ENCODE peak calls at places on chromosomes 3 and 15, in seven cellular contexts. One of them, this sample, is unnamed.

GRCh38 chr3:690770-691169 is 402.1 kb upstream of the CNTN6 start:
- DNase-seq in psoas muscle: peak; percentile 27
- DNase-seq in fibroblast of lung: no peak
- DNase-seq in IMR-90: no peak
- DNase-seq in heart left ventricle: no peak
- DNase-seq in A549: no peak
- DNase-seq in heart right ventricle: no peak
- DNase-seq in this sample: no peak

GRCh38 chr3:66785191-66785909 is 212.8 kb upstream of the KBTBD8 start:
- DNase-seq in IMR-90: no peak
- DNase-seq in fibroblast of lung: no peak
- DNase-seq in heart right ventricle: no peak
- DNase-seq in A549: no peak
- DNase-seq in heart left ventricle: no peak
- DNase-seq in psoas muscle: no peak
- DNase-seq in this sample: no peak

GRCh38 chr3:33496449-33496848 is 56.2 kb upstream of the UBP1 start:
- DNase-seq in psoas muscle: no peak
- DNase-seq in A549: no peak
- DNase-seq in IMR-90: no peak
- DNase-seq in heart left ventricle: no peak
- DNase-seq in fibroblast of lung: no peak
- DNase-seq in heart right ventricle: no peak
- DNase-seq in this sample: no peak

GRCh38 chr3:78405745-78406144 is 1362.1 kb downstream of the ROBO1 start:
- DNase-seq in IMR-90: no peak
- DNase-seq in A549: no peak
- DNase-seq in heart left ventricle: no peak
- DNase-seq in fibroblast of lung: no peak
- DNase-seq in heart right ventricle: no peak
- DNase-seq in psoas muscle: no peak
- DNase-seq in this sample: no peak

GRCh38 chr3:49724586-49724985 is 835 bp upstream of the GMPPB start:
- DNase-seq in IMR-90: peak; percentile 12
- DNase-seq in heart right ventricle: no peak
- DNase-seq in fibroblast of lung: no peak
- DNase-seq in psoas muscle: peak; percentile 64
- DNase-seq in heart left ventricle: peak; percentile 38
- DNase-seq in A549: no peak
- DNase-seq in this sample: peak; percentile 59

GRCh38 chr3:167862104-167862785 is 126.7 kb downstream of the SERPINI1 start:
- DNase-seq in psoas muscle: no peak
- DNase-seq in heart right ventricle: no peak
- DNase-seq in IMR-90: no peak
- DNase-seq in A549: no peak
- DNase-seq in fibroblast of lung: no peak
- DNase-seq in heart left ventricle: no peak
- DNase-seq in this sample: no peak

GRCh38 chr3:129087138-129087702 is 26.6 kb downstream of the GP9 start:
- DNase-seq in fibroblast of lung: peak; percentile 30
- DNase-seq in heart left ventricle: peak; percentile 58
- DNase-seq in A549: no peak
- DNase-seq in heart right ventricle: peak; percentile 33
- DNase-seq in IMR-90: peak; percentile 23
- DNase-seq in psoas muscle: no peak
- DNase-seq in this sample: no peak

GRCh38 chr3:106428565-106428994 is 559.8 kb upstream of the CBLB start:
- DNase-seq in fibroblast of lung: peak; percentile 99
- DNase-seq in heart right ventricle: no peak
- DNase-seq in psoas muscle: no peak
- DNase-seq in IMR-90: peak; percentile 100
- DNase-seq in A549: peak; percentile 18
- DNase-seq in heart left ventricle: no peak
- DNase-seq in this sample: no peak

GRCh38 chr3:76021376-76021775 is 236.0 kb upstream of the ZNF717 start:
- DNase-seq in A549: no peak
- DNase-seq in heart right ventricle: no peak
- DNase-seq in IMR-90: peak; percentile 23
- DNase-seq in heart left ventricle: no peak
- DNase-seq in fibroblast of lung: peak; percentile 58
- DNase-seq in psoas muscle: no peak
- DNase-seq in this sample: no peak

GRCh38 chr15:78927077-78927790 is 17.6 kb downstream of the CTSH start:
- DNase-seq in fibroblast of lung: no peak
- DNase-seq in heart right ventricle: no peak
- DNase-seq in A549: no peak
- DNase-seq in psoas muscle: no peak
- DNase-seq in IMR-90: no peak
- DNase-seq in heart left ventricle: no peak
- DNase-seq in this sample: no peak

GRCh38 chr3:170049146-170050000 is 11.6 kb downstream of the GPR160 start:
- DNase-seq in heart left ventricle: peak; percentile 48
- DNase-seq in psoas muscle: peak; percentile 60
- DNase-seq in fibroblast of lung: peak; percentile 28
- DNase-seq in heart right ventricle: no peak
- DNase-seq in IMR-90: peak; percentile 23
- DNase-seq in A549: no peak
- DNase-seq in this sample: no peak

GRCh38 chr3:58183891-58184290 is 26.9 kb downstream of the DNASE1L3 start:
- DNase-seq in A549: no peak
- DNase-seq in heart right ventricle: no peak
- DNase-seq in psoas muscle: no peak
- DNase-seq in fibroblast of lung: no peak
- DNase-seq in IMR-90: no peak
- DNase-seq in heart left ventricle: no peak
- DNase-seq in this sample: no peak

GRCh38 chr15:25930931-25931330 is 67.8 kb upstream of the ATP10A start:
- DNase-seq in IMR-90: no peak
- DNase-seq in fibroblast of lung: no peak
- DNase-seq in A549: no peak
- DNase-seq in heart right ventricle: no peak
- DNase-seq in psoas muscle: no peak
- DNase-seq in heart left ventricle: no peak
- DNase-seq in this sample: no peak

GRCh38 chr3:110506890-110507289 is 564.7 kb upstream of the NECTIN3 start:
- DNase-seq in heart right ventricle: no peak
- DNase-seq in heart left ventricle: no peak
- DNase-seq in psoas muscle: no peak
- DNase-seq in IMR-90: no peak
- DNase-seq in fibroblast of lung: no peak
- DNase-seq in A549: no peak
- DNase-seq in this sample: no peak

GRCh38 chr3:51955893-51956770 is 951 bp downstream of the GPR62 start:
- DNase-seq in fibroblast of lung: peak; percentile 54
- DNase-seq in heart left ventricle: peak; percentile 77
- DNase-seq in A549: no peak
- DNase-seq in heart right ventricle: peak; percentile 70
- DNase-seq in IMR-90: no peak
- DNase-seq in psoas muscle: peak; percentile 82
- DNase-seq in this sample: no peak

GRCh38 chr15:40192942-40193341 is 32.1 kb downstream of the BUB1B start:
- DNase-seq in heart left ventricle: no peak
- DNase-seq in psoas muscle: no peak
- DNase-seq in A549: no peak
- DNase-seq in IMR-90: peak; percentile 48
- DNase-seq in heart right ventricle: no peak
- DNase-seq in fibroblast of lung: peak; percentile 28
- DNase-seq in this sample: no peak

GRCh38 chr3:5014431-5014830 is 35.2 kb downstream of the BHLHE40 start:
- DNase-seq in fibroblast of lung: no peak
- DNase-seq in heart right ventricle: no peak
- DNase-seq in psoas muscle: no peak
- DNase-seq in A549: no peak
- DNase-seq in IMR-90: no peak
- DNase-seq in heart left ventricle: no peak
- DNase-seq in this sample: no peak

GRCh38 chr3:60314064-60314463 is 937.2 kb downstream of the FHIT start:
- DNase-seq in psoas muscle: no peak
- DNase-seq in IMR-90: no peak
- DNase-seq in heart left ventricle: no peak
- DNase-seq in fibroblast of lung: peak; percentile 75
- DNase-seq in heart right ventricle: no peak
- DNase-seq in A549: no peak
- DNase-seq in this sample: no peak

GRCh38 chr3:60304103-60304502 is 947.1 kb downstream of the FHIT start:
- DNase-seq in heart right ventricle: no peak
- DNase-seq in psoas muscle: no peak
- DNase-seq in IMR-90: peak; percentile 85
- DNase-seq in A549: no peak
- DNase-seq in fibroblast of lung: peak; percentile 97
- DNase-seq in heart left ventricle: no peak
- DNase-seq in this sample: no peak

GRCh38 chr3:60307800-60308199 is 943.5 kb downstream of the FHIT start:
- DNase-seq in fibroblast of lung: no peak
- DNase-seq in heart left ventricle: no peak
- DNase-seq in heart right ventricle: no peak
- DNase-seq in IMR-90: no peak
- DNase-seq in A549: no peak
- DNase-seq in psoas muscle: no peak
- DNase-seq in this sample: no peak

GRCh38 chr3:60313382-60313781 is 937.9 kb downstream of the FHIT start:
- DNase-seq in fibroblast of lung: no peak
- DNase-seq in A549: no peak
- DNase-seq in IMR-90: no peak
- DNase-seq in heart right ventricle: no peak
- DNase-seq in psoas muscle: no peak
- DNase-seq in heart left ventricle: no peak
- DNase-seq in this sample: no peak

DNA sequence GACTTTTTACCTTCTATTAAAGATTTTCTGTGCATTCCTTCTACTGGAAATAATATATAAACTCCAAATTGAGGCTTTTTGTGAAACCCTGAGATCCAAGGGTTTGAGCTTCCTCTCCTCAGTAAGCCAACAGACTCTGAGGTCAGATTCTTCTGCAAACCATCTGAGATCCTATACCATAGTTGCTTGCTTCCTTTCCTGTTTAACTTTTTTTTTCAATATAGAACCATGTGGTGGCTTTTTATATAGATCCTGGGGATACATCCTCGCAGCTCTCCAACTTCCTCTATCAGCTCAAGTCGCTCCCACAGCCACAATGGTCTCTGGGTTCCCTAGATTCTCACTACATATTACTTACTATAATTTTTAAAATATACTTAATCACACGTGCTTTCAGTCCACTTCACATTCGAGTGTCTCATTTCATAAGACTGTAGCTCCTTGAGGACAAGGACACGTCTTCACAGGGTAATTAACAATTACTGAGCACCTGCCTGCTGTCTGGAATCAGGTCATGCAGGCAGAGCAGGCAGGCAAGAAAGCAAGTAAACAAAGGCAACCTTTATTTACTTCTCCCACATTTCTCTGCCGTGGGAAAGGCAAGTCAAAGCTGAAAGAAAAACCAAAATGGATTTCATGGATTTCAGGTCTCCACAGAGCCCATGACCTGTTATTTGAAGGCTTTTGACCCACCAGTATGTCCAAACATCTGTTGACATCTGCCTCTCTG is 941.5 kb downstream of the FHIT start:
- DNase-seq in IMR-90: no peak
- DNase-seq in fibroblast of lung: no peak
- DNase-seq in A549: no peak
- DNase-seq in psoas muscle: no peak
- DNase-seq in heart left ventricle: no peak
- DNase-seq in heart right ventricle: no peak
- DNase-seq in this sample: no peak
- H3K4me1 ChIP-seq in IMR-90: no peaks in the 10 kb centered on the region
- H3K4me1 ChIP-seq in fibroblast of lung: no peaks in the 10 kb centered on the region
- H3K4me1 ChIP-seq in A549: no peaks in the 10 kb centered on the region
- H3K4me1 ChIP-seq in psoas muscle: no peaks in the 10 kb centered on the region
- H3K4me1 ChIP-seq in heart left ventricle: no peaks in the 10 kb centered on the region
- H3K4me1 ChIP-seq in heart right ventricle: no peaks in the 10 kb centered on the region
- H3K4me1 ChIP-seq in this sample: peaks cover 6% of the 10 kb centered on the region

DNA sequence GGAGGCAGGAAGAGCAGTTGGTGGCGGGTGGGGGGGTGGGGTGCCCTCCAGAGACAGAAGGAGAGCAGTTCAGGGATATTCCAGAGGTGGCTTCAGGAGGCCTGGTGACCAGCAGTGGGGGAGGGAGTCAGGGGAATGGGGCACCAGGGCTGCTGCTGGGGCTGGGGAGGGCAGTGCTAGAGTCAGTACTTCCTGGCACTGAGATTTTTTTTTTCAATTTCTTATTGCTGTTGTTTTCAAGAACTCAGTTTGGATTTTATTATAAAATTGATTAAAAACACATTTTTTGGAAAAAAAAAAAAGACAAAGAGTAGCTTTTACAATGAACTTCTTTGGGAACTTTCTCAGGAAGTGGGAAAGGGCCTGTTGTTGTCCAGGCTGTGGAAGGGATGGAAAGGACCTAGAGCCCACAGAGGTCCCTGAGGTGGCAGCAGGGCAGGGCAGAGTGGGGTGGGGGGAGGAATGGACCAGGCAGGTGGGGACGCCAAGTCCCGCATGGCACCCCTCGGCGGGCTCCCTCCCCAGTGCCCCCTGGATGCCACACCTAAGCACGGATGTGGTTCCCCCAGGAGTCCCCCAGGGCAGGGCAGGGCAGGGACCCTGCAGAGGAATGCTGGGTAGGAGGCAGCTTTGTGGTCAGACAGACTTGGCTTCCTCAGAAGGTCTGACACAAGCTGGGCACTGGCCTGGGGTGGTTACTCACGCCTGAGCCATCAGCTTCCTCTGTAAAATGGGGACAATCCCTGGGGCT is 8.5 kb upstream of the ANPEP start:
- DNase-seq in psoas muscle: no peak
- DNase-seq in IMR-90: peak; percentile 18
- DNase-seq in heart left ventricle: no peak
- DNase-seq in fibroblast of lung: peak; percentile 38
- DNase-seq in heart right ventricle: no peak
- DNase-seq in A549: no peak
- DNase-seq in this sample: no peak
- H3K4me1 ChIP-seq in psoas muscle: peaks cover 3% of the 10 kb centered on the region
- H3K4me1 ChIP-seq in IMR-90: peaks cover 15% of the 10 kb centered on the region
- H3K4me1 ChIP-seq in heart left ventricle: peaks cover 7% of the 10 kb centered on the region
- H3K4me1 ChIP-seq in fibroblast of lung: peaks cover 31% of the 10 kb centered on the region
- H3K4me1 ChIP-seq in heart right ventricle: peaks cover 7% of the 10 kb centered on the region
- H3K4me1 ChIP-seq in A549: peaks cover 48% of the 10 kb centered on the region
- H3K4me1 ChIP-seq in this sample: peaks cover 16% of the 10 kb centered on the region

DNA sequence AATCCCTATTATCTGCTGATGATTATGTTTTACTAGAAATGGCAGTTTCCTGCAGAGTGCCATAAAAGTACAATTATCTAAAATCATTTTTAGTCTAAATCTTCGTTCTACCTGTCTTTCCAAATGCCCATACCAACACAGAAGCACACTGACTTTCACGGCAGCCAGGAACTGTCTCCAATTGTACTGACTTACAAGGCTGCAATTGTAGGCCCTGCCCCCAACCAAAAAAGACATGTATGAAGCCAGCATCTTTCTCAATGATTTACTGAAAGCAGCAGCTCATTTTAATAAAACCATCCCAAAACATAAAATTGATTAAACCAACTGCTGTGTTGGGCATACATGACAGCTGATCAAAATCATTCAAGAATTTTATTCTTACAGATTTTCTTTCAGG is 119.0 kb downstream of the TBC1D5 start:
- DNase-seq in fibroblast of lung: no peak
- DNase-seq in psoas muscle: no peak
- DNase-seq in heart left ventricle: no peak
- DNase-seq in heart right ventricle: no peak
- DNase-seq in A549: no peak
- DNase-seq in IMR-90: no peak
- DNase-seq in this sample: no peak
- H3K4me1 ChIP-seq in fibroblast of lung: no peaks in the 10 kb centered on the region
- H3K4me1 ChIP-seq in psoas muscle: no peaks in the 10 kb centered on the region
- H3K4me1 ChIP-seq in heart left ventricle: peaks cover 10% of the 10 kb centered on the region
- H3K4me1 ChIP-seq in heart right ventricle: peaks cover 5% of the 10 kb centered on the region
- H3K4me1 ChIP-seq in A549: peaks cover 9% of the 10 kb centered on the region
- H3K4me1 ChIP-seq in IMR-90: peaks cover 2% of the 10 kb centered on the region
- H3K4me1 ChIP-seq in this sample: no peaks in the 10 kb centered on the region

GRCh38 chr15:64009241-64009640 is 37.0 kb downstream of the DAPK2 start:
- DNase-seq in fibroblast of lung: no peak
- DNase-seq in heart left ventricle: peak; percentile 47
- DNase-seq in A549: no peak
- DNase-seq in IMR-90: no peak
- DNase-seq in heart right ventricle: peak; percentile 52
- DNase-seq in psoas muscle: peak; percentile 72
- DNase-seq in this sample: no peak
- H3K4me1 ChIP-seq in fibroblast of lung: peaks cover 16% of the 10 kb centered on the region
- H3K4me1 ChIP-seq in heart left ventricle: peaks cover 40% of the 10 kb centered on the region
- H3K4me1 ChIP-seq in A549: peaks cover 36% of the 10 kb centered on the region
- H3K4me1 ChIP-seq in IMR-90: peaks cover 2% of the 10 kb centered on the region
- H3K4me1 ChIP-seq in heart right ventricle: peaks cover 80% of the 10 kb centered on the region
- H3K4me1 ChIP-seq in psoas muscle: peaks cover 73% of the 10 kb centered on the region
- H3K4me1 ChIP-seq in this sample: peaks cover 6% of the 10 kb centered on the region

This sample was measured in right lobe of liver.